ENCODE peak calls at places on chromosomes 13 and 19, in seven cellular contexts. One of them, this sample, is unnamed.

GRCh38 chr13:40440990-40441820 is 225.2 kb downstream of the FOXO1 start:
- DNase-seq in ovary: peak
- DNase-seq in transverse colon: peak
- DNase-seq in suprapubic skin: peak
- DNase-seq in stomach: peak
- DNase-seq in A549: no peak
- DNase-seq in tibial nerve: peak
- DNase-seq in this sample: peak

GRCh38 chr13:73981595-73981994 is 152.6 kb downstream of the KLF12 start:
- DNase-seq in stomach: no peak
- DNase-seq in ovary: no peak
- DNase-seq in A549: no peak
- DNase-seq in transverse colon: no peak
- DNase-seq in suprapubic skin: no peak
- DNase-seq in tibial nerve: no peak
- DNase-seq in this sample: no peak

GRCh38 chr13:64925284-64925683 is 2304.9 kb downstream of the PCDH9 start:
- DNase-seq in ovary: no peak
- DNase-seq in A549: no peak
- DNase-seq in stomach: no peak
- DNase-seq in transverse colon: no peak
- DNase-seq in tibial nerve: no peak
- DNase-seq in suprapubic skin: no peak
- DNase-seq in this sample: no peak

GRCh38 chr19:16897572-16898056 is 8.8 kb downstream of the F2RL3 start:
- DNase-seq in transverse colon: peak
- DNase-seq in suprapubic skin: no peak
- DNase-seq in stomach: peak
- DNase-seq in tibial nerve: no peak
- DNase-seq in ovary: no peak
- DNase-seq in A549: no peak
- DNase-seq in this sample: no peak

GRCh38 chr13:67281476-67281875 is 51.3 kb upstream of the PCDH9 start:
- DNase-seq in ovary: no peak
- DNase-seq in tibial nerve: no peak
- DNase-seq in transverse colon: no peak
- DNase-seq in suprapubic skin: no peak
- DNase-seq in stomach: no peak
- DNase-seq in A549: no peak
- DNase-seq in this sample: no peak

GRCh38 chr19:870963-871401 is 11.5 kb downstream of the CFD start:
- DNase-seq in transverse colon: no peak
- DNase-seq in suprapubic skin: no peak
- DNase-seq in stomach: no peak
- DNase-seq in ovary: no peak
- DNase-seq in tibial nerve: no peak
- DNase-seq in A549: no peak
- DNase-seq in this sample: peak

GRCh38 chr19:17296278-17296677 is 6.9 kb downstream of the ABHD8 start:
- DNase-seq in A549: peak
- DNase-seq in suprapubic skin: no peak
- DNase-seq in stomach: no peak
- DNase-seq in ovary: no peak
- DNase-seq in transverse colon: no peak
- DNase-seq in tibial nerve: no peak
- DNase-seq in this sample: no peak

GRCh38 chr13:41515491-41516139 is 58.3 kb downstream of the RGCC start:
- DNase-seq in tibial nerve: no peak
- DNase-seq in A549: no peak
- DNase-seq in transverse colon: peak
- DNase-seq in ovary: no peak
- DNase-seq in suprapubic skin: no peak
- DNase-seq in stomach: no peak
- DNase-seq in this sample: no peak

GRCh38 chr19:4327252-4327876 is 11.3 kb downstream of the STAP2 start:
- DNase-seq in tibial nerve: peak
- DNase-seq in suprapubic skin: peak
- DNase-seq in transverse colon: peak
- DNase-seq in A549: no peak
- DNase-seq in ovary: peak
- DNase-seq in stomach: peak
- DNase-seq in this sample: peak

GRCh38 chr13:31072041-31072440 is 89.7 kb downstream of the HSPH1 start:
- DNase-seq in transverse colon: no peak
- DNase-seq in suprapubic skin: no peak
- DNase-seq in stomach: no peak
- DNase-seq in A549: no peak
- DNase-seq in ovary: no peak
- DNase-seq in tibial nerve: no peak
- DNase-seq in this sample: no peak

GRCh38 chr19:53579518-53579917 is 41.6 kb downstream of the ZNF331 start:
- DNase-seq in tibial nerve: no peak
- DNase-seq in A549: no peak
- DNase-seq in stomach: no peak
- DNase-seq in transverse colon: no peak
- DNase-seq in ovary: no peak
- DNase-seq in suprapubic skin: no peak
- DNase-seq in this sample: no peak

GRCh38 chr13:105778196-105778595 is 757.3 kb downstream of the EFNB2 start:
- DNase-seq in A549: no peak
- DNase-seq in ovary: no peak
- DNase-seq in suprapubic skin: no peak
- DNase-seq in tibial nerve: no peak
- DNase-seq in stomach: no peak
- DNase-seq in transverse colon: no peak
- DNase-seq in this sample: no peak

GRCh38 chr13:86446311-86446710 is 647.1 kb upstream of the SLITRK6 start:
- DNase-seq in stomach: no peak
- DNase-seq in transverse colon: no peak
- DNase-seq in ovary: no peak
- DNase-seq in tibial nerve: no peak
- DNase-seq in A549: peak
- DNase-seq in suprapubic skin: peak
- DNase-seq in this sample: no peak

GRCh38 chr13:48801255-48801654 is 147.5 kb downstream of the CYSLTR2 start:
- DNase-seq in ovary: no peak
- DNase-seq in stomach: no peak
- DNase-seq in tibial nerve: no peak
- DNase-seq in transverse colon: no peak
- DNase-seq in A549: no peak
- DNase-seq in suprapubic skin: no peak
- DNase-seq in this sample: no peak

DNA sequence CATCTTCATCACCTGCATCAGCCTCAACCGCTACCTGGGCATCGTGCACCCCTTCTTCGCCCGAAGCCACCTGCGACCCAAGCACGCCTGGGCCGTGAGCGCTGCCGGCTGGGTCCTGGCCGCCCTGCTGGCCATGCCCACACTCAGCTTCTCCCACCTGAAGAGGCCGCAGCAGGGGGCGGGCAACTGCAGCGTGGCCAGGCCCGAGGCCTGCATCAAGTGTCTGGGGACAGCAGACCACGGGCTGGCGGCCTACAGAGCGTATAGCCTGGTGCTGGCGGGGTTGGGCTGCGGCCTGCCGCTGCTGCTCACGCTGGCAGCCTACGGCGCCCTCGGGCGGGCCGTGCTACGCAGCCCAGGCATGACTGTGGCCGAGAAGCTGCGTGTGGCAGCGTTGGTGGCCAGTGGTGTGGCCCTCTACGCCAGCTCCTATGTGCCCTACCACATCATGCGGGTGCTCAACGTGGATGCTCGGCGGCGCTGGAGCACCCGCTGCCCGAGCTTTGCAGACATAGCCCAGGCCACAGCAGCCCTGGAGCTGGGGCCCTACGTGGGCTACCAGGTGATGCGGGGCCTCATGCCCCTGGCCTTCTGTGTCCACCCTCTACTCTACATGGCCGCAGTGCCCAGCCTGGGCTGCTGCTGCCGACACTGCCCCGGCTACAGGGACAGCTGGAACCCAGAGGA is 2.6 kb downstream of the P2RY11 start:
- DNase-seq in A549: no peak
- DNase-seq in transverse colon: no peak
- DNase-seq in suprapubic skin: no peak
- DNase-seq in ovary: no peak
- DNase-seq in tibial nerve: no peak
- DNase-seq in stomach: no peak
- DNase-seq in this sample: no peak
- TF ChIP-seq POLR2A in A549: no peak
- TF ChIP-seq POLR2A in transverse colon: peak
- TF ChIP-seq POLR2A in suprapubic skin: no peak
- TF ChIP-seq POLR2A in ovary: no peak
- TF ChIP-seq POLR2A in tibial nerve: no peak
- TF ChIP-seq POLR2A in stomach: no peak
- TF ChIP-seq POLR2A in this sample: no peak

GRCh38 chr19:34772697-34773554 is at the start of gene ZNF599:
- DNase-seq in A549: peak
- DNase-seq in transverse colon: peak
- DNase-seq in tibial nerve: peak
- DNase-seq in suprapubic skin: peak
- DNase-seq in stomach: peak
- DNase-seq in ovary: peak
- DNase-seq in this sample: peak
- TF ChIP-seq EP300 in A549: no peak
- TF ChIP-seq EP300 in transverse colon: no peak
- TF ChIP-seq EP300 in tibial nerve: peak
- TF ChIP-seq EP300 in suprapubic skin: no peak
- TF ChIP-seq EP300 in stomach: no peak
- TF ChIP-seq EP300 in ovary: no peak
- TF ChIP-seq EP300 in this sample: no peak

GRCh38 chr19:49931293-49932040 is 2.2 kb upstream of the NUP62 start:
- DNase-seq in tibial nerve: no peak
- DNase-seq in transverse colon: no peak
- DNase-seq in suprapubic skin: no peak
- DNase-seq in ovary: no peak
- DNase-seq in stomach: no peak
- DNase-seq in A549: no peak
- DNase-seq in this sample: no peak

GRCh38 chr19:49929611-49930482 is 543 bp upstream of the NUP62 start:
- DNase-seq in transverse colon: peak
- DNase-seq in suprapubic skin: peak
- DNase-seq in tibial nerve: peak
- DNase-seq in A549: peak
- DNase-seq in stomach: peak
- DNase-seq in ovary: peak
- DNase-seq in this sample: peak

GRCh38 chr19:49930483-49931011 is 1.2 kb upstream of the NUP62 start:
- DNase-seq in stomach: no peak
- DNase-seq in transverse colon: peak
- DNase-seq in ovary: peak
- DNase-seq in suprapubic skin: no peak
- DNase-seq in A549: no peak
- DNase-seq in tibial nerve: peak
- DNase-seq in this sample: no peak

GRCh38 chr19:49927526-49928264 is 1.3 kb upstream of the ATF5 start:
- DNase-seq in stomach: no peak
- DNase-seq in A549: no peak
- DNase-seq in ovary: no peak
- DNase-seq in tibial nerve: no peak
- DNase-seq in transverse colon: no peak
- DNase-seq in suprapubic skin: no peak
- DNase-seq in this sample: no peak

DNA sequence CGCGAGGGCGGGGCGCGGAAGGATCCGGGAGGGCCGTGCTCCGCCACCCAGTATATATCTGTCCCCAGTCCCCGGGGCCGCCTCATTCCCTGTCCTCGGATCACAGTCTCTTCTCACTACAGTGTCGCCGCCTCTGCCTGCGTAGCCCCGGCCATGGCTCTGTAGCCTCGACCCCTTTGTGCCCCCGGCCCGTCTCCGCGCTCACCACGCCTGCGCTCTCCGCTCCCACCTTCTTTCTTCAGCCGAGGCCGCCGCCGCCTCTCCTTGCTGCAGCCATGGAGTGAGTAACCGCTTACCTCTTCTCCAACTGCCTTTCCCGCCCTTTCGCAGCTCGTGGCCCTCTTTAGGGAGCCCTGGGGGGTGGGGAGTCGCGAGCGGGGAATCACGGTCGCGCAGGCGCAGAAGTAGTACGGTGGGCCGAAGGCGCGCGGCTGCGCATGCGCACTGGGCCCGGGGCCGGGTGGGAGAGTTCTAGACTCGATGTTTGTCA is at the start of the genes ATF5 and NUP62:
- DNase-seq in ovary: peak
- DNase-seq in A549: peak
- DNase-seq in suprapubic skin: peak
- DNase-seq in stomach: peak
- DNase-seq in transverse colon: peak
- DNase-seq in tibial nerve: peak
- DNase-seq in this sample: peak
- TF ChIP-seq POLR2A in ovary: no peak
- TF ChIP-seq POLR2A in A549: peak
- TF ChIP-seq POLR2A in suprapubic skin: no peak
- TF ChIP-seq POLR2A in stomach: no peak
- TF ChIP-seq POLR2A in transverse colon: no peak
- TF ChIP-seq POLR2A in tibial nerve: peak
- TF ChIP-seq POLR2A in this sample: no peak

GRCh38 chr13:27424246-27425150 is at the start of gene GTF3A:
- DNase-seq in stomach: peak
- DNase-seq in ovary: peak
- DNase-seq in A549: peak
- DNase-seq in suprapubic skin: peak
- DNase-seq in transverse colon: peak
- DNase-seq in tibial nerve: peak
- DNase-seq in this sample: peak
- TF ChIP-seq EP300 in stomach: no peak
- TF ChIP-seq EP300 in ovary: no peak
- TF ChIP-seq EP300 in A549: no peak
- TF ChIP-seq EP300 in suprapubic skin: no peak
- TF ChIP-seq EP300 in transverse colon: no peak
- TF ChIP-seq EP300 in tibial nerve: no peak
- TF ChIP-seq EP300 in this sample: no peak

DNA sequence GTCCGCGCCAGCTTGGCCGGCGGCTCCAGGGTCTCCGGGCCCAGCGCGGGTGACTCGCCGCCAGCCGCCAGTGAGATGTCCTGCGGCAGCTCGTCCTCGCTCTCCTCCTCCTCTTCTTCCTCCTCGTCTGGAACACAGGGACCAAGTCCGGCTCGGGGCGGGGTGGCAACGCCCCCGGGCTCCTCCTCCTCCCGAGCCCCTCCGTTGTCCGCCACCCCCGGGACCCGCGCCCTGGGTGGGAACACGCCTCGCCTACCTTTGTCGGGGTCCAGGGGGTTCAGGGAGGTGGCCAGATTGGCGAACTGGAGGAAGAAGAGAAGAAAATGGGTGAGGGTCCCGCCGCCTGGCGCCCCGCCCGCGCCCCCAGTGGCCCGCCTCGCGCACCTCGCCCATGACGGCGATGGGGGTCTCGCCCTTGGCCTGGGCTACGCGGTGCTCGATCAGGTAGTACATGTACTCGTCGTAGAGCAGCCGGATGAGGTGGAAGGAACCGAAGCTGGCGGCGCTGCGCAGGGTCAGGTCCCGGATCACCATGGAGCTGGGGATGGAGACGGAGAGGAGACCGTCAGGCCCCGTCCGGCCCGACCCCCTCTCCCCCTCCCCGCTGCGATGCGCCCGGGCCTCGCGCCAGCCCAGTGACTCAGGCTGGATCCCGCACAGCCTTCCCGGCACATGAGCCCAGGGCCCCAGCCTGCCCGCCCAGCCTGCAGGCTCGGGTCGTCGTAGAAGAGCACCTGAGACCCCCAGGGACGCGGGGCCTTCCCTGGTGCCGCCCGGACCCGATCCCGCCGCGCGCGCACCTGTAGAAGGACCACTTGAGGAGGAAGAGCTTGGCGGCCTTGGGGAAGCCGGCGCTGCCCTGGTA is 10.7 kb downstream of the DCAF15 start:
- DNase-seq in ovary: no peak
- DNase-seq in tibial nerve: no peak
- DNase-seq in suprapubic skin: no peak
- DNase-seq in stomach: no peak
- DNase-seq in transverse colon: no peak
- DNase-seq in A549: no peak
- DNase-seq in this sample: no peak
- TF ChIP-seq POLR2A in ovary: no peak
- TF ChIP-seq POLR2A in tibial nerve: no peak
- TF ChIP-seq POLR2A in suprapubic skin: no peak
- TF ChIP-seq POLR2A in stomach: no peak
- TF ChIP-seq POLR2A in transverse colon: no peak
- TF ChIP-seq POLR2A in A549: no peak
- TF ChIP-seq POLR2A in this sample: no peak

This sample was measured in sigmoid colon.